ENCODE peak calls at places on chromosomes 2 and 18, in nine cellular contexts. S is cardiac muscle cell; N is neural progenitor cell; M is choroid plexus epithelial cell; W is astrocyte of the spinal cord; Q is CD8-positive, alpha-beta memory T cell; L is cardiac fibroblast; Y is AG10803; V is HFF-Myc. J is an unnamed sample.

GRCh38 chr2:231190531-231191197 is 7.8 kb upstream of the ARMC9 start:
- DNase-seq in S (peak; percentile 73), V (no peak), W (peak; percentile 76), Y (peak; percentile 62), N (peak; percentile 66), Q (no peak), M (peak; percentile 74), L (peak; percentile 59), J (no peak)

GRCh38 chr2:61585383-61585782 is 47.2 kb upstream of the XPO1 start:
- DNase-seq in M (no peak), Q (no peak), W (no peak), S (no peak), N (peak; percentile 69), Y (no peak), L (peak; percentile 22), V (no peak), J (no peak)

GRCh38 chr18:77622009-77622692 is 372.5 kb downstream of the GALR1 start:
- DNase-seq in N (no peak), S (no peak), W (no peak), Y (no peak), V (no peak), M (no peak), L (no peak), Q (no peak), J (no peak)

GRCh38 chr2:85744771-85745601 is 8.8 kb upstream of the ATOH8 start:
- DNase-seq in W (peak; percentile 76), M (peak; percentile 89), S (peak; percentile 87), Q (no peak), Y (peak; percentile 99), L (peak; percentile 94), V (no peak), N (peak; percentile 20), J (no peak)

GRCh38 chr2:12080360-12080759 is 333.9 kb downstream of the LPIN1 start:
- DNase-seq in V (no peak), S (no peak), Q (no peak), Y (no peak), W (no peak), L (no peak), M (no peak), N (no peak), J (no peak)

GRCh38 chr2:158202151-158202778 is 100.6 kb downstream of the UPP2 start:
- DNase-seq in Q (no peak), S (peak; percentile 17), Y (no peak), N (no peak), W (peak; percentile 54), L (peak; percentile 31), M (peak; percentile 76), V (no peak), J (no peak)

GRCh38 chr2:3823748-3824147 is 120.4 kb downstream of the DCDC2C start:
- DNase-seq in W (no peak), L (peak; percentile 49), N (no peak), Y (peak; percentile 5), S (peak; percentile 11), Q (no peak), M (peak; percentile 39), V (peak; percentile 12), J (no peak)

GRCh38 chr2:12035029-12035720 is 288.7 kb downstream of the LPIN1 start:
- DNase-seq in Q (no peak), V (no peak), N (no peak), M (no peak), Y (peak; percentile 68), S (no peak), L (no peak), W (no peak), J (no peak)

GRCh38 chr2:27854224-27854623 is 36.0 kb downstream of the RBKS start:
- DNase-seq in M (no peak), Q (no peak), L (no peak), S (no peak), N (no peak), W (no peak), Y (no peak), V (no peak), J (no peak)

GRCh38 chr2:74532222-74532621 is 2.5 kb downstream of the HTRA2 start:
- DNase-seq in Q (no peak), Y (peak; percentile 70), M (peak; percentile 75), S (peak; percentile 68), N (no peak), L (peak; percentile 66), V (no peak), W (peak; percentile 45), J (no peak)

GRCh38 chr18:44731866-44732555 is 51.3 kb downstream of the SETBP1 start:
- DNase-seq in M (no peak), N (no peak), L (peak; percentile 33), W (no peak), S (no peak), V (no peak), Y (peak; percentile 38), Q (no peak), J (no peak)

GRCh38 chr18:76620326-76620813 is 125.3 kb upstream of the ZNF516 start:
- DNase-seq in N (peak; percentile 87), Q (no peak), S (peak; percentile 86), M (peak; percentile 86), V (peak; percentile 45), W (peak; percentile 70), Y (peak; percentile 74), L (peak; percentile 77), J (peak; percentile 37)

GRCh38 chr2:203326355-203326754 is 1.8 kb upstream of the ABI2 start:
- DNase-seq in M (no peak), S (no peak), Q (no peak), N (no peak), L (no peak), Y (no peak), V (no peak), W (no peak), J (no peak)

GRCh38 chr2:203327582-203327917 is 644 bp upstream of the ABI2 start:
- DNase-seq in Y (no peak), S (no peak), L (no peak), V (no peak), N (no peak), W (no peak), M (peak; percentile 10), Q (no peak), J (no peak)

GRCh38 chr2:203328735-203329549 is 748 bp downstream of the ABI2 start:
- DNase-seq in V (no peak), Q (peak; percentile 49), M (peak; percentile 36), S (peak; percentile 53), W (peak; percentile 33), L (peak; percentile 35), N (peak; percentile 74), Y (peak; percentile 10), J (no peak)

GRCh38 chr2:203327918-203328734 is at the start of gene ABI2:
- DNase-seq in L (peak; percentile 73), S (peak; percentile 88), N (peak; percentile 98), Y (peak; percentile 67), W (peak; percentile 86), Q (peak; percentile 71), M (peak; percentile 76), V (peak; percentile 48), J (no peak)

DNA sequence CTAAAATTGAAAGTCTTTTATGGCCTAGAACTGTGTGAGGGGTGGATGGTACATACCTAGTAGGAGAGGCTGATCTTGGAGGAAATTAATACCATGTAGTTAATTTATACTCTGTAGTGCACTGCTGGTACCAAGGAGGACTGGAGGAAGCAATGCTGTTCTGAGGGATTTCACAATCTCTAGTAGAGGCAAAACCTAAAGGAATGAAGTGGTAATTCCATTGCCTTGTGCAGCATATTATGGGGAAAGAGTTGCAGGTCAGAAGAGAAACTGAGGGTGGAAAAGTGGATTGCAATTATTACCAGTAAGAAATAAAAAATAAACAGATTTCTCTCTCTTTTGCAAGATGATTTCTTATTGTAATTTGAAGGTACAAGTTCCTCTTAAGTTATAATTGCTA is 2.2 kb downstream of the ABI2 start:
- DNase-seq in W (peak; percentile 18), N (no peak), Q (no peak), M (peak; percentile 81), S (peak; percentile 71), L (peak; percentile 57), V (no peak), Y (peak; percentile 70), J (peak; percentile 20)
- H3K4me3 ChIP-seq in W (no peak overlapping the region), N (peak overlapping the region; percentile 87), Q (no peak overlapping the region), M (no peak overlapping the region), S (no peak overlapping the region), L (no peak overlapping the region), V (peak overlapping the region; percentile 66), Y (no peak overlapping the region), J (no peak overlapping the region)

GRCh38 chr18:6682437-6683111 is 46.9 kb upstream of the ARHGAP28 start:
- DNase-seq in W (no peak), Q (no peak), L (no peak), V (no peak), S (peak; percentile 3), N (no peak), Y (no peak), M (no peak), J (no peak)
- H3K4me3 ChIP-seq in W (no peak overlapping the region), Q (no peak overlapping the region), L (no peak overlapping the region), V (no peak overlapping the region), S (no peak overlapping the region), N (no peak overlapping the region), Y (no peak overlapping the region), M (no peak overlapping the region), J (no peak overlapping the region)

DNA sequence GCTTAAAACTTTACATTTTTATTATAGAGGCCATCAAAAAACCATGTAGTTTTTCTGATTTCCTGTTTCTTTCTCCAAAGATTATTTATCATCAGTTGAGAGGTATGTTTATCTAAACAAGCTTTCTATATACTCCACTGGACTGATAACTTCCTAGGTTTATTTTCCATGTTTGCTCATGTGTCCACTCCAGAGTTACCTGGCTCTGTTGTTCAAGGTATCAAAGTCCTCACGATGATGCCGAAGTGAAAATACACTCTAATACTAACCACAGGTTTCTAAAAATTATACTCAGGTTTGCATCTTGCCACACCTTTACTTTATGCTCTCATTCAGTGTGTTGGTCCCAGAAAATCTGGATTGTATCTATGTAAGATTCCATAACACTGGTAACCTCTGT is 287.9 kb upstream of the GULP1 start:
- DNase-seq in M (no peak), N (no peak), Y (no peak), W (no peak), L (no peak), S (no peak), Q (no peak), V (no peak), J (no peak)
- H3K4me3 ChIP-seq in M (no peak overlapping the region), N (no peak overlapping the region), Y (no peak overlapping the region), W (no peak overlapping the region), L (no peak overlapping the region), S (no peak overlapping the region), Q (no peak overlapping the region), V (no peak overlapping the region), J (no peak overlapping the region)

GRCh38 chr2:169845016-169845415 is 17.8 kb downstream of the UBR3 start:
- DNase-seq in S (no peak), Q (no peak), W (no peak), M (no peak), N (no peak), V (no peak), Y (no peak), L (peak; percentile 21), J (no peak)

GRCh38 chr2:169840747-169841142 is 13.5 kb downstream of the UBR3 start:
- DNase-seq in N (no peak), Q (no peak), L (no peak), M (no peak), W (no peak), S (no peak), V (no peak), Y (no peak), J (no peak)

GRCh38 chr2:169838743-169839489 is 11.7 kb downstream of the UBR3 start:
- DNase-seq in Q (no peak), V (no peak), Y (no peak), W (no peak), S (no peak), L (no peak), N (no peak), M (no peak), J (no peak)

GRCh38 chr2:169834401-169834800 is 7.1 kb downstream of the UBR3 start:
- DNase-seq in V (no peak), N (no peak), S (no peak), M (no peak), Q (no peak), Y (no peak), W (no peak), L (no peak), J (no peak)

GRCh38 chr2:169839954-169840746 is 12.9 kb downstream of the UBR3 start:
- DNase-seq in W (no peak), V (no peak), Q (no peak), M (peak; percentile 52), S (peak; percentile 88), N (no peak), Y (no peak), L (peak; percentile 20), J (no peak)
- H3K4me3 ChIP-seq in W (no peak overlapping the region), V (no peak overlapping the region), Q (no peak overlapping the region), M (no peak overlapping the region), S (no peak overlapping the region), N (no peak overlapping the region), Y (no peak overlapping the region), L (peak overlapping the region; percentile 15), J (no peak overlapping the region)

J was measured in AG09309.